ENCODE peak calls at places on chromosome 5, in six cellular contexts. One of them, this sample, is unnamed.

GRCh38 chr5:103674739-103675138 is 112.2 kb upstream of the NUDT12 start:
- DNase-seq in H1: no peak
- DNase-seq in HCT116: no peak
- DNase-seq in HepG2: no peak
- DNase-seq in SK-N-SH: no peak
- DNase-seq in K562: no peak
- DNase-seq in this sample: no peak

GRCh38 chr5:60402161-60402785 is 297.7 kb downstream of the DEPDC1B start:
- DNase-seq in SK-N-SH: no peak
- DNase-seq in HepG2: no peak
- DNase-seq in K562: no peak
- DNase-seq in HCT116: no peak
- DNase-seq in H1: no peak
- DNase-seq in this sample: no peak

GRCh38 chr5:156475831-156476551 is 149.0 kb downstream of the SGCD start:
- DNase-seq in SK-N-SH: no peak
- DNase-seq in K562: no peak
- DNase-seq in HepG2: no peak
- DNase-seq in HCT116: no peak
- DNase-seq in H1: peak
- DNase-seq in this sample: no peak

GRCh38 chr5:172919525-172920446 is 39.4 kb upstream of the RPL26L1 start:
- DNase-seq in HCT116: no peak
- DNase-seq in H1: no peak
- DNase-seq in SK-N-SH: no peak
- DNase-seq in K562: no peak
- DNase-seq in HepG2: no peak
- DNase-seq in this sample: no peak

GRCh38 chr5:102753889-102754498 is 1.1 kb upstream of the PAM start:
- DNase-seq in HCT116: no peak
- DNase-seq in K562: no peak
- DNase-seq in HepG2: no peak
- DNase-seq in H1: no peak
- DNase-seq in SK-N-SH: peak
- DNase-seq in this sample: no peak

GRCh38 chr5:140357731-140358093 is 2.3 kb upstream of the SLC4A9 start:
- DNase-seq in K562: peak
- DNase-seq in HepG2: peak
- DNase-seq in H1: peak
- DNase-seq in HCT116: peak
- DNase-seq in SK-N-SH: peak
- DNase-seq in this sample: peak

GRCh38 chr5:119036101-119036762 is 34.7 kb upstream of the DMXL1 start:
- DNase-seq in HepG2: no peak
- DNase-seq in SK-N-SH: no peak
- DNase-seq in K562: peak
- DNase-seq in H1: no peak
- DNase-seq in HCT116: peak
- DNase-seq in this sample: no peak

GRCh38 chr5:34656001-34656699 is at the start of gene RAI14:
- DNase-seq in SK-N-SH: peak
- DNase-seq in H1: peak
- DNase-seq in HCT116: peak
- DNase-seq in K562: peak
- DNase-seq in HepG2: peak
- DNase-seq in this sample: peak

GRCh38 chr5:7464182-7464581 is 68.2 kb downstream of the ADCY2 start:
- DNase-seq in K562: no peak
- DNase-seq in H1: no peak
- DNase-seq in HCT116: no peak
- DNase-seq in HepG2: no peak
- DNase-seq in SK-N-SH: no peak
- DNase-seq in this sample: peak

GRCh38 chr5:173745123-173745522 is 128.7 kb upstream of the BOD1 start:
- DNase-seq in SK-N-SH: peak
- DNase-seq in H1: no peak
- DNase-seq in K562: no peak
- DNase-seq in HepG2: no peak
- DNase-seq in HCT116: no peak
- DNase-seq in this sample: no peak

GRCh38 chr5:167726641-167727040 is 564.8 kb upstream of the WWC1 start:
- DNase-seq in HepG2: no peak
- DNase-seq in SK-N-SH: no peak
- DNase-seq in HCT116: no peak
- DNase-seq in H1: no peak
- DNase-seq in K562: no peak
- DNase-seq in this sample: no peak

GRCh38 chr5:32651638-32652037 is 59.5 kb upstream of the NPR3 start:
- DNase-seq in H1: no peak
- DNase-seq in HCT116: no peak
- DNase-seq in SK-N-SH: no peak
- DNase-seq in K562: no peak
- DNase-seq in HepG2: no peak
- DNase-seq in this sample: no peak

GRCh38 chr5:67795781-67796477 is 419.6 kb upstream of the PIK3R1 start:
- DNase-seq in K562: no peak
- DNase-seq in HepG2: no peak
- DNase-seq in HCT116: no peak
- DNase-seq in H1: no peak
- DNase-seq in SK-N-SH: no peak
- DNase-seq in this sample: no peak

GRCh38 chr5:159451197-159452052 is 121.1 kb upstream of the IL12B start:
- DNase-seq in K562: no peak
- DNase-seq in SK-N-SH: no peak
- DNase-seq in HCT116: peak
- DNase-seq in HepG2: no peak
- DNase-seq in H1: no peak
- DNase-seq in this sample: no peak

GRCh38 chr5:112480501-112480900 is 61.4 kb upstream of the EPB41L4A start:
- DNase-seq in SK-N-SH: no peak
- DNase-seq in H1: no peak
- DNase-seq in K562: no peak
- DNase-seq in HCT116: no peak
- DNase-seq in HepG2: no peak
- DNase-seq in this sample: no peak

GRCh38 chr5:160787247-160787646 is 64.8 kb downstream of the ATP10B start:
- DNase-seq in HepG2: peak
- DNase-seq in H1: peak
- DNase-seq in HCT116: no peak
- DNase-seq in K562: no peak
- DNase-seq in SK-N-SH: no peak
- DNase-seq in this sample: peak

GRCh38 chr5:75640826-75641225 is 29.6 kb downstream of the ANKDD1B start:
- DNase-seq in SK-N-SH: no peak
- DNase-seq in K562: no peak
- DNase-seq in HCT116: no peak
- DNase-seq in H1: no peak
- DNase-seq in HepG2: no peak
- DNase-seq in this sample: no peak

GRCh38 chr5:75639912-75640311 is 28.7 kb downstream of the ANKDD1B start:
- DNase-seq in SK-N-SH: no peak
- DNase-seq in K562: no peak
- DNase-seq in HepG2: no peak
- DNase-seq in HCT116: no peak
- DNase-seq in H1: no peak
- DNase-seq in this sample: no peak

GRCh38 chr5:75640395-75640794 is 29.1 kb downstream of the ANKDD1B start:
- DNase-seq in H1: no peak
- DNase-seq in K562: no peak
- DNase-seq in SK-N-SH: no peak
- DNase-seq in HepG2: no peak
- DNase-seq in HCT116: peak
- DNase-seq in this sample: no peak
- TF ChIP-seq JUND in H1: no peak
- TF ChIP-seq JUND in K562: no peak
- TF ChIP-seq JUND in SK-N-SH: peak
- TF ChIP-seq JUND in HepG2: no peak
- TF ChIP-seq JUND in HCT116: no peak
- TF ChIP-seq JUND in this sample: no peak

GRCh38 chr5:181120761-181121160 is 10.2 kb downstream of the OR2V1 start:
- DNase-seq in HCT116: no peak
- DNase-seq in SK-N-SH: no peak
- DNase-seq in HepG2: no peak
- DNase-seq in K562: no peak
- DNase-seq in H1: no peak
- DNase-seq in this sample: no peak

GRCh38 chr5:181120311-181120710 is 10.7 kb downstream of the OR2V1 start:
- DNase-seq in SK-N-SH: no peak
- DNase-seq in K562: no peak
- DNase-seq in HCT116: no peak
- DNase-seq in HepG2: no peak
- DNase-seq in H1: no peak
- DNase-seq in this sample: no peak

GRCh38 chr5:181118369-181118768 is 12.6 kb downstream of the OR2V1 start:
- DNase-seq in K562: no peak
- DNase-seq in HCT116: no peak
- DNase-seq in H1: no peak
- DNase-seq in SK-N-SH: no peak
- DNase-seq in HepG2: no peak
- DNase-seq in this sample: no peak

GRCh38 chr5:181121675-181122561 is 9.1 kb downstream of the OR2V1 start:
- DNase-seq in HepG2: no peak
- DNase-seq in K562: peak
- DNase-seq in SK-N-SH: peak
- DNase-seq in H1: no peak
- DNase-seq in HCT116: no peak
- DNase-seq in this sample: peak

DNA sequence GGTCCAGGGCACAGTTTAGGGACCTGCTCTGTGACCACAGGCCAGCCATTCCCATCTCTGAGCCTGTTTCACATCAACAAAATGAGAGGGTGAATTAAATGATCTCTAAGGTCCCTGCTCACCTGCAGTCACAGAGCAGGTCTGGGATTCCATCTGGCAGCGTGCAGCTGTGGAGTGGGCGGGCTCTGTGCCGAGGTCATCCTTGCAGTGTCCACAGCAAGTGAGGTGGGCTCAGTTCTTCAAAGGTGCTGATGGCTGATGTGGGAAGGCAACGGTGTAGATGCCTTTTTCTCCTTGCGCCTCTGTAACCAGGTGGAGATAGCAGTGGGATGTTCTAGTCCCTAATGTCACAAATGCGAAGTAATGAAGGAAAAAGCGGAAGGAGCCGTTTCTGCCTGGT is 11.9 kb downstream of the OR2V1 start:
- DNase-seq in H1: no peak
- DNase-seq in HepG2: no peak
- DNase-seq in HCT116: no peak
- DNase-seq in K562: no peak
- DNase-seq in SK-N-SH: no peak
- DNase-seq in this sample: no peak
- TF ChIP-seq JUND in H1: no peak
- TF ChIP-seq JUND in HepG2: no peak
- TF ChIP-seq JUND in HCT116: no peak
- TF ChIP-seq JUND in K562: no peak
- TF ChIP-seq JUND in SK-N-SH: no peak
- TF ChIP-seq JUND in this sample: no peak

DNA sequence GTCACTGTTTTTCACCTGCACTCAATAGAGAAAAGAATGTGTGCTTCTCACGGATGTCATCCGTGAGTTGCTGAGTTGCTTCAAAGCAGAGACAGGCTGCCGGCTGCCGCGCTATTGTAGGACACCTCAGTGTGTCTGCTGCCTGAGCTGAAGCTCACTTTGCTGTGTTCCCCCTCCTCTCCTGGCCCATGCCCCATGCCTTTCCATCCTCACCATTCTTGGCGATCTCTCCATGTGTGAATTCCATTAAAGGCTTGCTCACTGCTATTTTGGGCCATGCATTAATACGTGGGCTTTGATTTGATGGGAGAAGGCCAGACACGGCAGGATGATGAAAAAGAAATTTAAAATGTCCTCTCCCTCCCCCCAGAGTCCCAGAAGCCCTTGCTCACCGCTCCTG is 14.5 kb downstream of the ADAM19 start:
- DNase-seq in SK-N-SH: no peak
- DNase-seq in H1: no peak
- DNase-seq in HepG2: no peak
- DNase-seq in HCT116: no peak
- DNase-seq in K562: no peak
- DNase-seq in this sample: no peak
- TF ChIP-seq JUND in SK-N-SH: no peak
- TF ChIP-seq JUND in H1: no peak
- TF ChIP-seq JUND in HepG2: no peak
- TF ChIP-seq JUND in HCT116: no peak
- TF ChIP-seq JUND in K562: no peak
- TF ChIP-seq JUND in this sample: no peak

GRCh38 chr5:134524826-134525686 is at the start of gene JADE2:
- DNase-seq in HepG2: peak
- DNase-seq in H1: no peak
- DNase-seq in K562: peak
- DNase-seq in SK-N-SH: peak
- DNase-seq in HCT116: no peak
- DNase-seq in this sample: peak

GRCh38 chr5:134527156-134527960 is 1.9 kb downstream of the JADE2 start:
- DNase-seq in HCT116: no peak
- DNase-seq in HepG2: peak
- DNase-seq in SK-N-SH: peak
- DNase-seq in K562: peak
- DNase-seq in H1: peak
- DNase-seq in this sample: peak

GRCh38 chr5:134524219-134524825 is 1.1 kb upstream of the JADE2 start:
- DNase-seq in K562: peak
- DNase-seq in H1: peak
- DNase-seq in HCT116: no peak
- DNase-seq in SK-N-SH: peak
- DNase-seq in HepG2: no peak
- DNase-seq in this sample: peak

GRCh38 chr5:134526483-134527155 is 1.1 kb downstream of the JADE2 start:
- DNase-seq in HCT116: peak
- DNase-seq in HepG2: peak
- DNase-seq in K562: peak
- DNase-seq in H1: no peak
- DNase-seq in SK-N-SH: peak
- DNase-seq in this sample: no peak

DNA sequence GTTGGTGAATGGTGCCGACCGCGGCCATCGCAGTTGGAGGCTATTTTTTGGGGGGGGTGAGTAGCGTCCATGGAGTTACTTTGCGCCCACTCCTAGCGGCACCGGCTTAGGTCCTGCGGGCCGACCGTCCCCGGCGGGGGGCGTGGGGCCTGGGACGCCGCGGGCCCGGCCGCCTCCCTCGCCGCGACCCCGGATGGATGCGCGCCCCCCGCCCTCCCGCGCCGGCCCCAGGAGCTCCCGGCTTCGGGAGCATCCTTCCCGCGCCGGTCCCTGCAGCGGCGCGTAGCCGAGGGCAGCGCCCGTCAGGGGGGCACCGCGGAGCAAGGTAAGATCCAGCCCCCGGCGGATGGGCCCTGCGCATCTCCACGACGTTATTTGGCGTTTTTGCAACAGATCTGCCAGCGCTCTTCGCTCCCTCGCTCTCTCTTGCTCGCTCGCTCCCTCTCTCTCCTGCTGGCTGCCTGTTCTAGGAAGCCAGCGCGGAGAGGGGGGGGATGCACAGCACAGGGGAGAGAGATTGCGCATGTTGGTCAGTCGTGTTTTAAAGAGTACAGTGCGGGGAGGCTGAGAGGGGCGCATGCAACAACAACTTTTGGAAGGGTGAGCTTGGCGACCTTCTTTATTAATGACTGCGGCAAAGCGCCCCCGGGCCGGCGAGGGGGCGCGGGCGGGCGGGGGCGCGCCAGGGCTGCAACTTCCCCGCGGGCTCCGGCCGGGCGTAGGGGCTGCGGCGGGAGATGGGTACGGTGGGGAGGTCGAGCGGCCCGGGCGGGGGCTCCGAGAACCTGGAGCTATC is 415 bp downstream of the JADE2 start:
- DNase-seq in SK-N-SH: peak
- DNase-seq in HCT116: no peak
- DNase-seq in H1: no peak
- DNase-seq in HepG2: peak
- DNase-seq in K562: peak
- DNase-seq in this sample: peak
- TF ChIP-seq JUND in SK-N-SH: no peak
- TF ChIP-seq JUND in HCT116: no peak
- TF ChIP-seq JUND in H1: no peak
- TF ChIP-seq JUND in HepG2: no peak
- TF ChIP-seq JUND in K562: peak
- TF ChIP-seq JUND in this sample: no peak

This sample was measured in T47D.